ENCODE peak calls at places on chromosomes 2 and 18, in ten cellular contexts. K is stomach; B is psoas muscle; T is thyroid gland; D is IMR-90; Z is neural progenitor cell; F is spleen; V is cardiac muscle cell; L is pancreas; P is CD8-positive, alpha-beta T cell. C is an unnamed sample. For H3K27me3, the result is how much of the 10 kb centered on the place peaks cover.

GRCh38 chr18:61236476-61237057 is 96.7 kb upstream of the CDH20 start:
- DNase-seq in V (no peak), F (no peak), B (no peak), K (no peak), D (no peak), P (no peak), L (no peak), Z (no peak), T (no peak), C (no peak)

GRCh38 chr2:3124921-3125760 is 252.5 kb downstream of the EIPR1 start:
- DNase-seq in Z (peak), F (peak), K (no peak), B (no peak), L (no peak), T (no peak), D (no peak), P (no peak), V (no peak), C (peak)

GRCh38 chr18:45780568-45780967 is 44.9 kb upstream of the SIGLEC15 start:
- DNase-seq in K (no peak), F (no peak), T (no peak), P (no peak), Z (peak), D (peak), V (no peak), B (no peak), L (no peak), C (no peak)

GRCh38 chr2:193476171-193476800 is 1281.6 kb upstream of the TMEFF2 start:
- DNase-seq in B (no peak), P (no peak), K (no peak), V (no peak), L (no peak), T (no peak), Z (peak), D (no peak), F (no peak), C (no peak)

GRCh38 chr2:103401621-103402020 is 639.8 kb downstream of the TMEM182 start:
- DNase-seq in F (no peak), V (peak), L (no peak), P (no peak), Z (peak), D (no peak), B (no peak), K (no peak), T (no peak), C (no peak)

GRCh38 chr2:6492573-6492972 is 373.1 kb downstream of the CMPK2 start:
- DNase-seq in T (peak), D (no peak), B (no peak), L (no peak), F (no peak), K (peak), Z (no peak), P (no peak), V (no peak), C (no peak)

GRCh38 chr2:191218292-191218898 is 26.8 kb upstream of the MYO1B start:
- DNase-seq in B (no peak), P (peak), F (no peak), Z (peak), K (peak), D (peak), V (peak), L (no peak), T (peak), C (peak)

GRCh38 chr2:71929482-71929772 is 218.2 kb downstream of the CYP26B1 start:
- DNase-seq in L (no peak), D (no peak), T (no peak), K (no peak), V (no peak), B (no peak), F (no peak), Z (no peak), P (no peak), C (no peak)

GRCh38 chr18:4130734-4131719 is 324.1 kb downstream of the DLGAP1 start:
- DNase-seq in F (no peak), P (no peak), D (no peak), Z (no peak), V (no peak), K (no peak), B (no peak), T (no peak), L (no peak), C (no peak)

GRCh38 chr2:174343343-174343637 is 8.5 kb downstream of the SP9 start:
- DNase-seq in B (no peak), F (no peak), L (no peak), T (no peak), V (no peak), D (no peak), Z (peak), P (no peak), K (no peak), C (no peak)

GRCh38 chr2:174343638-174344455 is 9.1 kb downstream of the SP9 start:
- DNase-seq in P (no peak), L (no peak), Z (peak), V (no peak), T (no peak), F (peak), D (no peak), B (no peak), K (no peak), C (no peak)

GRCh38 chr2:174341995-174342571 is 7.3 kb downstream of the SP9 start:
- DNase-seq in P (no peak), F (peak), L (peak), Z (peak), K (no peak), T (no peak), D (no peak), V (no peak), B (no peak), C (no peak)

GRCh38 chr2:174342600-174343342 is 8.0 kb downstream of the SP9 start:
- DNase-seq in T (no peak), F (peak), Z (peak), L (no peak), B (no peak), V (no peak), D (no peak), K (no peak), P (no peak), C (no peak)

DNA sequence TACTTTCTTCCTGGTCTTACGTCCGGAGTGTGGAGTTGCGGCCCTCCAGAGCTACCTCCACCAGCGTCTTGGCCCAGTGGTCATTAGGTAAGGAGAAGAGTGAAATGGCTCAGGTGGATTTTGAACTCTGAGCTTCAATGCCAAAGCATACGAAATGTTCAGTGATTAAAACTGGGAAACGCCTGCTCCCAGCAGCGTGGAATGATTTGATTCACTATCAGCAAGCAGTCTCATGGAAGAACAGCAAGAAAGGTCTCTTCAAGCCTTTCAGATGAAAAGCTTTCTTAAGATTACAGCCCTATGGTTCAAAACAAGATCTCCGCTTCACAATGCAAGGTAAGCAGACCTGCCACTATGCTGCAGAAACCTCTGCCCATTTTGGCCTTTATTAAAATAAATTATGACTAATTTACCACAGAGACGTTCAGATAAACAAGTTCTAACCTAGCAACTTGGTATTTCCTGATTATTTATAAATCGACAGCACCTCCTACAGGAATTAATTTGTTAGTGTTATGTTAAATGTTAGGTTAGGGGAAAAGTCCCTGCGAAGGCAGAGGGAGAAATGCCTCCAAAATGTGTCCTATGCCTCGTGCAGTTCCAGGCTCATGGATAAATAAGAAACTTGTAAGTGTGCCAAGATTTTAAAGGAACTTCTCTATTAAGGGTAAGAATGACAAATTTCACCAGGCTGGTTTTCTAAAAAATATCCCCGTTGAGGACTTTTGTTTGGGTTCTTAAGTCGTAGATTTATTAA is 10.1 kb downstream of the SP9 start:
- DNase-seq in K (no peak), F (no peak), D (peak), P (no peak), T (no peak), Z (peak), B (no peak), V (peak), L (no peak), C (peak)
- TF ChIP-seq CTCF in K (no peak), F (no peak), D (peak), P (peak), T (no peak), Z (peak), B (peak), V (peak), L (no peak), C (peak)

DNA sequence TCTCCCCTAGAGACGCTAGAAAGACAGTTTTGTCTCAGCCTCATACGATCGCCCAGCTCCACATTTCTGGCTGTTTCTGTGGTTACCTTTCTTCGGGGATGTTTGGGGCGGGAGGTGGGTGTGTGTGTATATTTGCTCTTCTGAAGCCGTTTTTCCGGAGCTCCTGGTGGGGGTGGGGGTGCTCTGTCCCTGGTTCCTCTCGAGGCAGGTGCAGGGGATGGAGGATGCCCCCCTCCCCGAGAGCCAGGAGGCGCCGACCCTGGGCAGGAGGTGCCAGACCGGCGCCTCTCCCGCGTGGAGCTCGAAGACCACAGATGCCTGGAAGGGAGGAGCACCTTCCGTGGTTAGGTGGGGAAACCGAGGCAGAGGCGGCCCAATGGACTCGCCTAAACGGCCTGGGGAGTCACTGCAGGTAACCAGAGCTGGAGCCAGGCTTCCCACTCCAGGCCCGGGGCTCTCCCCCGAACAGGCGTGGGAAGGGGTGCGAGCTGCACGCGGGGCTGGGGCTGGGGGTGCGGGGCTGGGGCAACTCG is 692 bp upstream of the HPCAL1 start:
- DNase-seq in F (no peak), B (no peak), Z (peak), L (no peak), V (no peak), K (no peak), P (no peak), T (no peak), D (no peak), C (no peak)
- H3K27ac ChIP-seq in F (peak), B (peak), Z (no peak), L (peak), V (peak), K (peak), P (peak), T (peak), D (peak), C (no peak)

DNA sequence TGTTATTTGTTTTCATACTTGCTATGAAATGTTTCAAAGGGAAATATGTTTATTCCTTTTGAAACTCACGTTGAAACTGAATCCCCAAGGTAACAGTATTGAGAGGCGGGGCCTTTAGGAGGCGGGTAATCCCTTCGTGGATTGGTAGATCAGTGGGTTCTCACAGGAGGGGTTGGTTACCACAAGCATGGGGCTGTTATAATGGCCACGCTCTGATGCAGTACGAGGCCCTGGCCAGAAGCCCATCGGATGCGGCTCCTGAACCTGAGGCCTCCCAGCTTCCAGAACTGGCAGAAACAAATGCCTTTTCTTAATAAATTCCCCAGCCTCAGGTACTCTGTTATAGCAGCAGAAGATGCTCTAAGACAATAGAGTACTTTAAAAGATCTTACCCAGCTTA is 135.7 kb downstream of the ASB1 start:
- DNase-seq in P (no peak), K (no peak), D (no peak), T (peak), L (no peak), F (no peak), B (peak), V (no peak), Z (no peak), C (no peak)
- H3K27me3 ChIP-seq in P (under half), K (under half), D (under half), T (under half), L (under half), F (under half), B (under half), V (under half), Z (under half), C (under half)

GRCh38 chr2:167264380-167264779 is 376.1 kb downstream of the XIRP2 start:
- DNase-seq in F (no peak), L (no peak), V (peak), B (no peak), D (no peak), Z (peak), P (no peak), T (no peak), K (no peak), C (peak)
- TF ChIP-seq CTCF in F (no peak), L (no peak), V (peak), B (peak), D (peak), Z (peak), P (no peak), T (no peak), K (no peak), C (peak)

GRCh38 chr2:238240761-238241711 is 1.2 kb upstream of the HES6 start:
- DNase-seq in D (no peak), Z (peak), F (peak), L (peak), V (peak), K (peak), P (no peak), B (peak), T (peak), C (no peak)
- H3K27ac ChIP-seq in D (no peak), Z (no peak), F (no peak), L (peak), V (no peak), K (peak), P (no peak), B (peak), T (no peak), C (no peak)

DNA sequence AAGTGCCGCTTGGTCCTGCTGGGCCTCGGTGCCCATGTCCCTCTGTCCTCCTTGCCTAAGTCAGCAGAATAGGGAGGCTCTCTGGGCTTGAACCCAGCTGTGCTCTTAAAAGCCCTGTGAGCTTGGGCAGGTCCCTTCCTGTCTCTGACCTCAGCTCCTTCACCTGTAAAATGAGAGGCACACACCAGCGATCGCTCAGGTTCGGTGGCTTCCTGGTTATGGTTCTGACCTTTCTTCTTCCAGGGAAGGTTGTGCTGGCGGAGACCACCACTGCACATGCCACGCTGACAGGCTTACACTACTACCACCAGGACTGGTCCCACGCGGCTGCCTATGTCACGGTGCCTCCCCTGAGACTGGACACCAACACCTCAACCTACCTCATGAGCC is 36.1 kb upstream of the MAPRE3 start:
- DNase-seq in P (no peak), L (no peak), F (no peak), D (no peak), Z (no peak), B (no peak), T (no peak), V (no peak), K (no peak), C (no peak)
- H3K27me3 ChIP-seq in P (under half), L (under half), F (under half), D (half or more), Z (under half), B (under half), T (under half), V (under half), K (under half), C (under half)

GRCh38 chr2:129255610-129256313 is 723.7 kb upstream of the RAB6C start:
- DNase-seq in T (no peak), Z (no peak), P (no peak), D (no peak), K (no peak), B (no peak), V (no peak), F (no peak), L (no peak), C (peak)

GRCh38 chr2:129252781-129253460 is 726.5 kb upstream of the RAB6C start:
- DNase-seq in K (no peak), F (no peak), B (no peak), D (no peak), L (no peak), V (peak), P (no peak), T (no peak), Z (no peak), C (peak)

GRCh38 chr2:129256642-129257041 is 722.8 kb upstream of the RAB6C start:
- DNase-seq in P (no peak), T (no peak), B (no peak), V (no peak), L (no peak), F (no peak), D (no peak), Z (no peak), K (no peak), C (no peak)

GRCh38 chr2:129254718-129255117 is 724.7 kb upstream of the RAB6C start:
- DNase-seq in Z (no peak), P (no peak), T (no peak), F (no peak), V (no peak), B (no peak), D (no peak), K (no peak), L (no peak), C (no peak)

DNA sequence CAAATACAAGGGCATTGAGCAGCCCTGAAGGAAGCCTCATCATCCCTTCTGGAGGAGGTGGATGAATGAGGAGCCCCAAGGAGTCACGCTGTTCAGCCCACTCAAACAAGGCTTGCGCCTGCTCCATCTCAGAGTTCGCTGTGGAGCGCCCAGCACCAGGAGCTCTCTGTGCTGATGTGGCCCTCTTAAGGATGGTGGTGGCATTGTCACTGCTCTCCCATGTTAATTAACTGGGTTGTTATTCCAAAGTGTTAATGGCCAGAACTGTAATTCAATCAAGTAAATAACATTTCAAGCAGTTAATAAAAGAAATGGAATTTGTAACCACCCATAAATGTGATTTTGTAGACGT is 726.0 kb upstream of the RAB6C start:
- DNase-seq in D (no peak), B (no peak), K (peak), T (peak), V (peak), F (no peak), P (no peak), Z (peak), L (no peak), C (no peak)
- TF ChIP-seq CTCF in D (no peak), B (peak), K (no peak), T (peak), V (peak), F (peak), P (no peak), Z (peak), L (peak), C (peak)

C was measured in foreskin keratinocyte.